ENCODE peak calls at places on chromosome 2, in four cellular contexts. One of them, this sample, is unnamed. For H3K27me3, the result is how much of the 10 kb centered on the place peaks cover.

GRCh38 chr2:42048318-42049251 is 764 bp downstream of the PKDCC start:
- DNase-seq in body of pancreas: peak
- DNase-seq in suprapubic skin: no peak
- DNase-seq in GM12878: no peak
- DNase-seq in this sample: no peak

GRCh38 chr2:27379840-27380625 is 501 bp downstream of the ZNF513 start:
- DNase-seq in body of pancreas: peak
- DNase-seq in GM12878: no peak
- DNase-seq in suprapubic skin: peak
- DNase-seq in this sample: peak

GRCh38 chr2:65021709-65022108 is 32.5 kb downstream of the SLC1A4 start:
- DNase-seq in suprapubic skin: no peak
- DNase-seq in body of pancreas: no peak
- DNase-seq in GM12878: no peak
- DNase-seq in this sample: no peak

GRCh38 chr2:8059255-8059654 is 622.6 kb upstream of the ID2 start:
- DNase-seq in body of pancreas: no peak
- DNase-seq in suprapubic skin: no peak
- DNase-seq in GM12878: no peak
- DNase-seq in this sample: no peak

GRCh38 chr2:135637456-135638087 is 104.1 kb upstream of the UBXN4 start:
- DNase-seq in body of pancreas: no peak
- DNase-seq in suprapubic skin: no peak
- DNase-seq in GM12878: no peak
- DNase-seq in this sample: no peak

GRCh38 chr2:72140621-72140960 is 7.1 kb downstream of the CYP26B1 start:
- DNase-seq in body of pancreas: peak
- DNase-seq in GM12878: no peak
- DNase-seq in suprapubic skin: peak
- DNase-seq in this sample: no peak

GRCh38 chr2:140643761-140644187 is 1487.0 kb downstream of the LRP1B start:
- DNase-seq in suprapubic skin: no peak
- DNase-seq in GM12878: no peak
- DNase-seq in body of pancreas: no peak
- DNase-seq in this sample: no peak

GRCh38 chr2:118844261-118845004 is 3.0 kb downstream of the EN1 start:
- DNase-seq in GM12878: no peak
- DNase-seq in suprapubic skin: no peak
- DNase-seq in body of pancreas: no peak
- DNase-seq in this sample: no peak

GRCh38 chr2:68240446-68240845 is 11.9 kb downstream of the PPP3R1 start:
- DNase-seq in body of pancreas: no peak
- DNase-seq in GM12878: no peak
- DNase-seq in suprapubic skin: no peak
- DNase-seq in this sample: no peak

GRCh38 chr2:241570961-241571581 is 12.5 kb downstream of the BOK start:
- DNase-seq in suprapubic skin: peak
- DNase-seq in body of pancreas: no peak
- DNase-seq in GM12878: no peak
- DNase-seq in this sample: no peak

GRCh38 chr2:127355407-127356008 is 32.3 kb downstream of the MAP3K2 start:
- DNase-seq in suprapubic skin: no peak
- DNase-seq in GM12878: no peak
- DNase-seq in body of pancreas: no peak
- DNase-seq in this sample: no peak

GRCh38 chr2:171669121-171669520 is 18.1 kb upstream of the DYNC1I2 start:
- DNase-seq in suprapubic skin: no peak
- DNase-seq in body of pancreas: no peak
- DNase-seq in GM12878: no peak
- DNase-seq in this sample: no peak

GRCh38 chr2:136110528-136110927 is 7.4 kb downstream of the CXCR4 start:
- DNase-seq in body of pancreas: no peak
- DNase-seq in GM12878: no peak
- DNase-seq in suprapubic skin: no peak
- DNase-seq in this sample: no peak

GRCh38 chr2:138105358-138105757 is 141.1 kb downstream of the HNMT start:
- DNase-seq in suprapubic skin: no peak
- DNase-seq in GM12878: no peak
- DNase-seq in body of pancreas: no peak
- DNase-seq in this sample: no peak

GRCh38 chr2:54558188-54558975 is 102.3 kb downstream of the SPTBN1 start:
- DNase-seq in GM12878: no peak
- DNase-seq in body of pancreas: peak
- DNase-seq in suprapubic skin: peak
- DNase-seq in this sample: peak
- TF ChIP-seq POLR2A in GM12878: peak
- TF ChIP-seq POLR2A in body of pancreas: peak
- TF ChIP-seq POLR2A in suprapubic skin: no peak
- TF ChIP-seq POLR2A in this sample: peak

GRCh38 chr2:183014005-183014404 is 24.3 kb downstream of the NCKAP1 start:
- DNase-seq in GM12878: no peak
- DNase-seq in suprapubic skin: no peak
- DNase-seq in body of pancreas: no peak
- DNase-seq in this sample: no peak

GRCh38 chr2:183022711-183023110 is 15.5 kb downstream of the NCKAP1 start:
- DNase-seq in body of pancreas: no peak
- DNase-seq in GM12878: no peak
- DNase-seq in suprapubic skin: no peak
- DNase-seq in this sample: no peak

GRCh38 chr2:183021613-183022012 is 16.6 kb downstream of the NCKAP1 start:
- DNase-seq in body of pancreas: no peak
- DNase-seq in GM12878: no peak
- DNase-seq in suprapubic skin: no peak
- DNase-seq in this sample: no peak

GRCh38 chr2:183024701-183025100 is 13.6 kb downstream of the NCKAP1 start:
- DNase-seq in suprapubic skin: no peak
- DNase-seq in GM12878: no peak
- DNase-seq in body of pancreas: no peak
- DNase-seq in this sample: no peak

GRCh38 chr2:183019718-183020442 is 18.4 kb downstream of the NCKAP1 start:
- DNase-seq in suprapubic skin: no peak
- DNase-seq in body of pancreas: no peak
- DNase-seq in GM12878: no peak
- DNase-seq in this sample: no peak
- H3K27me3 ChIP-seq in suprapubic skin: under half
- H3K27me3 ChIP-seq in body of pancreas: under half
- H3K27me3 ChIP-seq in GM12878: under half
- H3K27me3 ChIP-seq in this sample: under half

GRCh38 chr2:149355712-149356422 is 25.5 kb downstream of the LYPD6 start:
- DNase-seq in body of pancreas: no peak
- DNase-seq in GM12878: no peak
- DNase-seq in suprapubic skin: no peak
- DNase-seq in this sample: no peak
- TF ChIP-seq CTCF in body of pancreas: no peak
- TF ChIP-seq CTCF in GM12878: no peak
- TF ChIP-seq CTCF in suprapubic skin: no peak
- TF ChIP-seq CTCF in this sample: no peak

DNA sequence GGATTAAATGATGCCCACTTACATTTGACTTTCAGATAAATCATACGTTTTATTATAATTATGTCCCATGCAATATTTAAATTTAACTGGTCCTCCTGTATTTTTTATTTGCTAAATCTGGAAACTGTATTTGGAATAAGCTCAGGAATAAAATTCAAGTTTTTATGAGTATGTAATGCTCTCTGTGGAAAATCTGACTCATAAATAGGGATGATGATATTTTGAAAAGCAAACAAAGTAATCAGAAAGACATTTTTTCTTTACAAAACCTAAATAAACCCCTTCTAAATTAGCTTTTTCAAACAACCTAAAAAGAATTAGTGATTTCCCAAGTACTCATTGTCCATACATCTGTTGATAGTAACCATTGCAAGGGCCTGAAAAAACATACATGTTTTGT is 41.0 kb downstream of the ASB1 start:
- DNase-seq in suprapubic skin: no peak
- DNase-seq in body of pancreas: no peak
- DNase-seq in GM12878: no peak
- DNase-seq in this sample: no peak
- TF ChIP-seq POLR2A in suprapubic skin: no peak
- TF ChIP-seq POLR2A in body of pancreas: no peak
- TF ChIP-seq POLR2A in GM12878: no peak
- TF ChIP-seq POLR2A in this sample: no peak

DNA sequence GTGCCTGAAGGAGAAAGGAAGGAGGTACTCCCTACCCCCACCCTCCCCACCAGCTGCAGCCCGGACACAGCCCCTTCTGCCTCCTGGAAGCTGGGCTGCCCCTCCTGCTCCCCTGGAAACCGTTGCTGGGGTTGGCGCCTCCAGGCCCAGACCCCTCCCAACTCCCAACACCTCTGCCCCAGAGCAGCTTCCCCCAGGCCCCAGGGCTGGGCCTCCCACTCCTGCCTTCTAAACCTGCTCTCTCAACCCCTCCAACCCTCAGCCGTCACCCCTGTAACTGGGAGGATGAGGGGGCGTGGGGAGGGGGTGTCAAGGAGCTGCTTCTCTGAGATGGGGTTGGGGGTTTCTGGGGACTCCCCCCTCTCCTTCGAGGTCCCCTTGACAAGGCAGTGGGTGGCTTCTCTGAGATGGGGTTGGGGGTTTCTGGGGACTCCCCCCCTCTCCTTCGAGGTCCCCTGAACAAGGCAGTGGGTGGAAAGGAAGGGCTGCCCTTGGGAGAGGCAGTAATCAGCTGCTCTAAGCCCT is 2.4 kb downstream of the GAREM2 start:
- DNase-seq in body of pancreas: no peak
- DNase-seq in suprapubic skin: peak
- DNase-seq in GM12878: no peak
- DNase-seq in this sample: no peak
- H3K27me3 ChIP-seq in body of pancreas: under half
- H3K27me3 ChIP-seq in suprapubic skin: under half
- H3K27me3 ChIP-seq in GM12878: under half
- H3K27me3 ChIP-seq in this sample: under half

DNA sequence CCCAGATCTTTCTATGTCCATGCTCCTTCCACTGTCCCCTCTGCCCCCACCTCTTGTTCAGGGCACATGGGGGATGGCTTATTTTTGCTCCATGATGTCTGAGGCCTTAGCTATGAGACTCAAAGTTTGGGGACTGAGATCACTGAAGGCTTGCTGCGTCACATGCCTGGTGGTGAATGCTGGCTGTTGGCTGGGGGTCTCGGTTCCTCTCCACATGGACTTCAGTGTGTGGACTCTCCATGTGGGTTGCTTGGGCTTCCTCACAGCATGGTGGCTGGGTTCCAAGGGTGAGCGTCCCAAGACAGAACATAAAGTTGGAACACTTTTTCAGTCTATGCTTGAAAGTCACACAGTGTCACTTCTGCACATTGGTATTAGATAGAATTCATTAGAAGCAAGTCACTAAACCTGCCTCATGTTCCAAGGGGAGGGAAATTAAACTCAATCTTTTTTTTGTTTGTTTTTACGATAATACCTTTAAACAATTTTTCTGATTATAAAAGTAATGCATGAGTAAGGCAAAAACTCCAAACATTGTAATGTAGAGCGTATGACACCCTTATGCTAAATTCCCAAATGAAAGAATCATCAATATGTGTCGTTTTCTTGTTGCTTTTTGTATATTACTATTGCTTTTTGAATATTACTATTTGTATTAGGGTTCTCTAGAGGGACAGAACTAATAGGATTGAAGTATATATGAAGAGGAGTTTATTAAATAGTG is 111.7 kb downstream of the MYCN start:
- DNase-seq in GM12878: no peak
- DNase-seq in body of pancreas: no peak
- DNase-seq in suprapubic skin: no peak
- DNase-seq in this sample: no peak
- TF ChIP-seq CTCF in GM12878: no peak
- TF ChIP-seq CTCF in body of pancreas: no peak
- TF ChIP-seq CTCF in suprapubic skin: no peak
- TF ChIP-seq CTCF in this sample: no peak

This sample was measured in esophagus squamous epithelium.